ENCODE peak calls at places on chromosomes 11 and 22, in seven cellular contexts. Z is keratinocyte; H is lower leg skin; R is cardiac muscle cell; Y is upper lobe of right lung; C is dorsolateral prefrontal cortex; N is CD4-positive, alpha-beta T cell. I is an unnamed sample.

GRCh38 chr11:75351541-75352416 is at the start of gene ARRB1:
- DNase-seq in C (peak; percentile 52), Z (no peak), H (peak; percentile 92), N (peak; percentile 38), Y (peak; percentile 91), R (peak; percentile 70), I (peak; percentile 64)

GRCh38 chr22:37781434-37782059 is 26.2 kb upstream of the GCAT start:
- DNase-seq in R (no peak), Z (no peak), C (no peak), N (no peak), Y (no peak), H (peak; percentile 90), I (no peak)

GRCh38 chr11:39367526-39367925 is 2091.9 kb downstream of the LRRC4C start:
- DNase-seq in Y (no peak), N (no peak), Z (no peak), C (no peak), H (no peak), R (no peak), I (no peak)

GRCh38 chr11:119108151-119108856 is 1.2 kb downstream of the C2CD2L start:
- DNase-seq in R (peak; percentile 56), Z (no peak), C (peak; percentile 23), H (no peak), N (no peak), Y (peak; percentile 76), I (no peak)

GRCh38 chr22:22710719-22711531 is 66.5 kb downstream of the GGTLC2 start:
- DNase-seq in Z (no peak), R (peak; percentile 52), Y (peak; percentile 84), N (peak; percentile 80), C (peak; percentile 11), H (peak; percentile 93), I (peak; percentile 76)

GRCh38 chr22:30285176-30285845 is 4.0 kb downstream of the CASTOR1 start:
- DNase-seq in Y (no peak), H (no peak), Z (no peak), R (no peak), C (no peak), N (no peak), I (no peak)

GRCh38 chr22:50184004-50184461 is 1.7 kb upstream of the TRABD start:
- DNase-seq in H (peak; percentile 94), R (peak; percentile 78), N (no peak), Z (no peak), C (no peak), Y (peak; percentile 89), I (no peak)

GRCh38 chr11:65216830-65217229 is 35.1 kb downstream of the CAPN1 start:
- DNase-seq in Z (no peak), N (no peak), R (no peak), Y (peak; percentile 48), C (no peak), H (no peak), I (no peak)

GRCh38 chr11:35033011-35033410 is 106.0 kb upstream of the CD44 start:
- DNase-seq in R (no peak), C (no peak), Z (no peak), N (no peak), H (no peak), Y (peak; percentile 74), I (no peak)

GRCh38 chr11:125886997-125887372 is 483 bp upstream of the HYLS1 start:
- DNase-seq in N (peak; percentile 25), H (peak; percentile 88), Z (no peak), R (peak; percentile 42), C (peak; percentile 30), Y (peak; percentile 76), I (no peak)

GRCh38 chr11:125883375-125883774 is 4.1 kb upstream of the HYLS1 start:
- DNase-seq in R (no peak), N (no peak), C (no peak), Z (no peak), Y (no peak), H (no peak), I (no peak)

GRCh38 chr11:125890447-125891100 is 3.1 kb downstream of the HYLS1 start:
- DNase-seq in Z (no peak), R (no peak), Y (no peak), C (no peak), N (no peak), H (no peak), I (no peak)

GRCh38 chr11:125892071-125892470 is 4.6 kb downstream of the HYLS1 start:
- DNase-seq in N (no peak), R (no peak), Y (no peak), C (no peak), Z (no peak), H (no peak), I (no peak)

DNA sequence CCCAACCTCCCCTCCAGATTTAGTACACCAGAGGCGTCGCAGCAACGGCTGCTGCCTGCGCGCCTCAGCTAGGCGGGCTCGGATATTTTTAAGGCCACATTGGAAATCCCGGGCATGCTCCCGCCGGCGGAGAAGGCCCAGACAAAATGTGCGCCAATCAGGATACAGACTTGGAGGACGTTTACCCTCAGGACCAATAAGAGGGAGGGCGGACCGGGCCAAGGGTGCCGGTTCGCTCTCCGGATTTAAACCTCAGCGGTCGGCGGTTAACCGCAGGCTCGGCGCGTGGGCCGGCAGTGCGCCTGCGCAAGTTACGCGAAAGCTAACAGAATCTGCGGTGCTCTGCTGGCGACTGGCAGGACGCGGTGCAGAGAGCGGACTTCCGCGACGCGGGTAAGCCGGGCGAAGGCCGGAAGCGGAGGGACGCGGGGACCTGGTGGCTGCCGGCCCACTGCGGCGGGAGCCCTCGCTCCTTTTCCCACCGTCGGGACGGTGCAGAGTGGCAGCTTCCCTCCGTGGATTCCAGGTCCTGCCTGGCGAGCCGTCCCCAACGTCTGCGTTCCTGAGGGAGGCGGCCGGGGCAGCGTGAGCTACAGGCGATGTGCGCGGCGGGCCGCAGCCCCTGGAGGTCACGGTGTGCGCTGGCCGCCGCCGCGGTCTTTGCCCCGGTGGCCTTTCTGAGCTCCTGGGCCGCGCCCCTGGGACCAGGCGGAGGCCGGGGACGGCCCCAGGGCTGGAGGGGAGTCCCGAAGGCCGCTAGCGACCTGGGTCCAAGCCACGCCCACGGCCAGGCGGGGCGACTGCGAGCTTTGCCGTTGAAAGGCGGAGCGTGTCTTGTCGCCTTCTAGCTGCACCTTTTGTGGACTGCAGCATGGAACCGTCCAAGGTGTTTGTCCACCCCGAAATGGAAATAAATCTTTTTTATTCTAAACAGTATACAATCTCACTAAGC is at the start of gene HYLS1:
- DNase-seq in R (peak; percentile 99), C (peak; percentile 85), H (peak; percentile 98), Z (peak; percentile 49), Y (peak; percentile 97), N (peak; percentile 88), I (peak; percentile 90)
- TF ChIP-seq CTCF in R (peak; percentile 10), C (peak; percentile 49), H (no peak), Z (no peak), Y (peak; percentile 28), N (no peak), I (no peak)

DNA sequence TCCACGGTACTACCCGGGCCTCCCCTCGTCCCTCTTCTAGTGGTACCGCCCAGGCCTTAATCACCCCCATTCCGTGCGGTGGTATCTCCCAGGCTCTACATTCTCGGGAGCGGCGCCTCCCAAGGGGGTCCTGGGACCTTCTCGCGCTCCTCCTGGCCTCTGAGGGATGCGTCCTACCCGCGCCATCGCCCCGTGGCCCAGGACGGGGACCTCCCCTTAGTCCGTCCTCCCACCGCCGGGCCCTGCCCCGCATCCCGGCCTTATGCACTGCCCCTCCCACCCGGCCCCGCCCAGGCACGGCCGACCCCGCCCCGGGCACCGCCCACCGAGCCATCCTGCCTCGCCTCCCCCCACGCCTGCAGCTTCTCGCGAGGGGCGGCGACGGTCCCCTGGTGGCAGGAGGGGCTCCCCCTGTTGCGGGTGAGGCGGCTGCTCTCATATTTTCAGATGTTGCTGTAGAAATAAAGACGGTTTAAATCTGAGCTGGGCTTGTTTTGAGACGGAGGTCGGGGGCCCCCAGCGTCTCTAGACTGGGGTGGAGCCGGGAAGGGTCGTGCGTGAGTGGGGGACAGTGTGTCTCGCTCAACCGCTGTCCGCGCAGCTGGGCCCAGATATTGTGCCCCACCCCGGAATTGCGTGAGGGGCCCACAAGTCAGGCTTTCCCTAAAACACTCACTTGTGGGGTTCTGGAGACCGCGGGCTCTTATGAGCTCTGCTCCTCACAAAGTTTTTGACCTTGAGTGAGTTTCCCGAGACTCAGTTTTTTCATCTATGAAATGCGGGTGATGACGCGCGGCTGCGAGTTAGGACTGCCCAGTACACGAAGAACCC is 845 bp upstream of the RAB1B start:
- DNase-seq in Y (peak; percentile 93), Z (no peak), C (peak; percentile 85), R (peak; percentile 93), N (peak; percentile 76), H (peak; percentile 98), I (peak; percentile 94)
- TF ChIP-seq CTCF in Y (no peak), Z (no peak), C (no peak), R (no peak), N (no peak), H (no peak), I (no peak)

GRCh38 chr11:23181022-23181807 is 320.9 kb upstream of the CCDC179 start:
- DNase-seq in R (no peak), C (no peak), Z (no peak), N (no peak), H (no peak), Y (no peak), I (no peak)
- TF ChIP-seq CTCF in R (no peak), C (no peak), Z (no peak), N (no peak), H (no peak), Y (no peak), I (no peak)

GRCh38 chr11:37946155-37946766 is 1348.2 kb upstream of the RAG2 start:
- DNase-seq in N (no peak), Z (no peak), C (no peak), H (no peak), R (peak; percentile 75), Y (no peak), I (peak; percentile 54)

GRCh38 chr11:37948258-37948657 is 1350.2 kb upstream of the RAG2 start:
- DNase-seq in C (no peak), N (no peak), H (no peak), Y (no peak), R (no peak), Z (no peak), I (no peak)

GRCh38 chr11:37952035-37952434 is 1354.0 kb upstream of the RAG2 start:
- DNase-seq in R (peak; percentile 15), Z (no peak), Y (no peak), H (no peak), C (no peak), N (no peak), I (no peak)

GRCh38 chr11:37942081-37942480 is 1344.0 kb upstream of the RAG2 start:
- DNase-seq in R (no peak), Z (no peak), Y (no peak), H (no peak), N (no peak), C (no peak), I (no peak)

GRCh38 chr11:37947816-37948215 is 1349.8 kb upstream of the RAG2 start:
- DNase-seq in N (no peak), Y (no peak), R (no peak), Z (no peak), C (no peak), H (no peak), I (no peak)
- TF ChIP-seq CTCF in N (no peak), Y (no peak), R (no peak), Z (no peak), C (no peak), H (no peak), I (no peak)

DNA sequence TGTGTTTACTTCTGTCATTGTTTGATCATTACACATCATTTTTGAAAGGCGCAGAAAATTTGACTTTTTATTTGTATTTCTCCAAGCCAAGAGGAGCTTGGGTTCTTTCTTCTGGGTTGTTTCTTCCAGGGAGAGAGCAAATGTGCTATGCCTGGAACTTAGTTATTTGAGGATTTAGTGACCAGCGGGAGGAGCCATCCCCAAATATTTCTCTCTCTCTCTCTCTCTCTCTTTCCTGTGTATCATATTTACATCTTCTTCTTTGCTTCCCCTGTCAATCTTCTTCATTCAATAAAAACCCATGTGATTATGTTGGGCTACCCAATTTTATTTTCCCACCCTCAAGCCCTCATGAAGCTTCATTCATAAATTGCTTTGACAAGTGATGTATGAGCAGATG is 534.5 kb downstream of the LRRC4C start:
- DNase-seq in H (no peak), N (no peak), Y (no peak), Z (no peak), R (no peak), C (no peak), I (no peak)
- TF ChIP-seq CTCF in H (no peak), N (no peak), Y (no peak), Z (no peak), R (no peak), C (no peak), I (no peak)

I was measured in endothelial cell.